ENCODE peak calls at places on chromosomes 11 and 22, in ten cellular contexts. V is GM23338; Q is fibroblast of the aortic adventitia; I is nephron progenitor cell; L is pancreas; C is IMR-90; O is CD8-positive, alpha-beta T cell; P is BE2C; M is astrocyte of the spinal cord; J is fibroblast of villous mesenchyme. W is an unnamed sample.

GRCh38 chr22:19361501-19362103 is 69.9 kb downstream of the HIRA start:
- DNase-seq in V (no peak), Q (no peak), I (no peak), L (no peak), C (no peak), O (no peak), P (no peak), M (no peak), J (no peak), W (no peak)

GRCh38 chr22:18050065-18050464 is 25.7 kb upstream of the MICAL3 start:
- DNase-seq in V (no peak), Q (no peak), I (no peak), L (no peak), C (no peak), O (no peak), P (no peak), M (no peak), J (no peak), W (no peak)

GRCh38 chr11:35676611-35676965 is 14.0 kb downstream of the TRIM44 start:
- DNase-seq in V (no peak), Q (no peak), I (no peak), L (no peak), C (no peak), O (no peak), P (no peak), M (no peak), J (no peak), W (no peak)

GRCh38 chr22:42313804-42314581 is 43.5 kb upstream of the TCF20 start:
- DNase-seq in V (peak), Q (no peak), I (peak), L (peak), C (peak), O (peak), P (peak), M (peak), J (peak), W (peak)

GRCh38 chr11:19844806-19845205 is 132.2 kb downstream of the NAV2 start:
- DNase-seq in V (no peak), Q (no peak), I (no peak), L (no peak), C (no peak), O (no peak), P (no peak), M (no peak), J (no peak), W (no peak)

GRCh38 chr22:49331223-49331815 is 496.4 kb downstream of the BRD1 start:
- DNase-seq in V (no peak), Q (no peak), I (no peak), L (peak), C (no peak), O (no peak), P (no peak), M (no peak), J (no peak), W (peak)

GRCh38 chr11:111452146-111452545 is 60.0 kb downstream of the BTG4 start:
- DNase-seq in V (no peak), Q (peak), I (no peak), L (no peak), C (peak), O (no peak), P (no peak), M (no peak), J (peak), W (peak)

GRCh38 chr11:69892237-69892985 is 73.2 kb upstream of the FGF3 start:
- DNase-seq in V (peak), Q (no peak), I (no peak), L (no peak), C (no peak), O (no peak), P (peak), M (no peak), J (no peak), W (peak)

GRCh38 chr11:119065369-119065768 is 2.2 kb upstream of the VPS11 start:
- DNase-seq in V (peak), Q (peak), I (no peak), L (no peak), C (peak), O (peak), P (peak), M (peak), J (peak), W (peak)
- TF ChIP-seq CTCF in V (peak), Q (peak), I (peak), L (no peak), C (peak), O (peak), P (peak), M (peak), J (peak), W (peak)

DNA sequence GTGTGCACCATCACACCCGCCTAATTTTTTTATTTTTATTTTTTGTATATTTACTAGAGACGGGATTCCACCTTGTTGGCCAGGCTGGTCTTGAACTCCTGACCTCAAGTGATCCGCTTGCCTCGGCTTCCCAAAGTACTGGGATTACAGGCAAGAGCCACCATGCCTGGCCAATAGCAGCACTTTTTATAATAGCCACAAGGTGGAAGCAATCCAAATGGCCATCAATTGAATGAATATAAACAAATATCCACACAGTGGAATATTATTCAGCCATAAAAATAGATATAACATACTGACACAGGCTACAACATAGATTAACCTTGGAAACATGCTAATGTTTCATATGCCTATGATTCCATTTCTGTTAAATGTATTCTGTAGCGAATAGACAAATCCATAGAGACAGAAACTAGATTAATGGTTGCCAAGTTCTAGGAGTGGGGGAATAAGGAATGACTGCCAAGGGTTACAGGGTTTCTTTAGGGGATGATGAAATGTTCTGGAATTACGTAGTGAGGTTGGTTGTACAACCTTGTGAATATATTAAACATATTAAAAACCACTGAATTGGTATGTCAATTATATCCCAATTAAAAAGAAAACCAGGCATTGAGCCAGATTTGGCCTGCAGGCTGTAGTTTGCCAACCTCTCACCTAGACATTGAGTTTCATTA is 4.8 kb downstream of the VPS51 start:
- DNase-seq in V (no peak), Q (peak), I (no peak), L (no peak), C (no peak), O (no peak), P (no peak), M (no peak), J (no peak), W (no peak)
- TF ChIP-seq CTCF in V (peak), Q (no peak), I (peak), L (no peak), C (no peak), O (no peak), P (no peak), M (no peak), J (peak), W (peak)

GRCh38 chr11:33682446-33682845 is 18.2 kb downstream of the C11orf91 start:
- DNase-seq in V (peak), Q (no peak), I (no peak), L (no peak), C (no peak), O (no peak), P (no peak), M (peak), J (no peak), W (peak)
- TF ChIP-seq CTCF in V (peak), Q (no peak), I (no peak), L (no peak), C (peak), O (no peak), P (no peak), M (peak), J (peak), W (peak)

GRCh38 chr11:93614111-93614784 is 47.2 kb upstream of the CEP295 start:
- DNase-seq in V (peak), Q (no peak), I (no peak), L (no peak), C (no peak), O (no peak), P (peak), M (no peak), J (no peak), W (peak)
- TF ChIP-seq CTCF in V (peak), Q (peak), I (no peak), L (no peak), C (no peak), O (no peak), P (peak), M (peak), J (no peak), W (peak)

DNA sequence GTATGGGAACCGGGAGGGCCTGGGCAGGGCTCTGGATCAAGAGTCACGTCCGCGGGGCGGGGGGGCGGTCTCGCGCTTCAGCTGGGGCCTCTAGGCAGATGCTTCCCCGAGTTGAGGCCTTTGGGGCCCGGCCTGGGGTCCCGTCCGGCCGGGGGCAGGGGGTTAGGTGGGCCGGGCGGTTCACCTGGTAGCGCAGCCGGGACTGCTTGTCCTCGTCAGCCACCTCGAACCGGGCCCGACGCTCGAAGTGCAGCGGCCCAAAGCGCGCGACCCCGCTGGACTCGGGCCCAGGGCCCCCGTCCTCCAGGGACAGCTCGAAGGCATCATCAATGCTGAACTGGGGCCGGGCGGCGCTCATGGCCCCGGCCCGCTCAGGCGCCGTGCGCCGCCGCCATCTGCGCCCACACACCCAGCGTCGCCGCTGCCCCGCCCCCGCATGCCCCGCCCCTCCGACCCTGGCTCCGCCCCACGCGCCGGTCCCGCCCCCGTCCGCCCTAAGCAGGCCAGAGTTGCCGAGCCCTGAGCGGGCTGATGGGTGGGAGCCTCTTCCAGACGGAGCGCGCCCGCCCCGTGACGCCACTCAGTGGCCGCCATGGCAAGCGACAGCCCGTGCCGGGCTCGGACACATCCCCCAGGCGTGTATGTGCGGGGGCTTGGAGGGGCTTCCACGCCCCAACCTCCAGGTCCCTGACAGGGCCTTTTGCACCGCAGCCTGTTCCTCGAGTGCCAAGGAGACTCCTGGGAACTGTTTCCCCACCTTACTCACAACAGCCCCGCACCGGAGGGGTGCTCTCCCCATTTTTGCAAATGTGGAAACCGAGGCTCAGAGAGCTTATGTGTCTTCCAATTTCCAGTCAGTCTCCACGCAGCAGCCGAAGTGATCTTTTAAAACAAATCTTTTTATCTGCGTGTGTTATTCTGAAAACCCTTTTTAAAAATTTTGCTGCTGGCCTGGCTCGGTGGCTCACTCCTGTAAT is at the start of gene TMEM134:
- DNase-seq in V (peak), Q (peak), I (peak), L (peak), C (peak), O (peak), P (peak), M (peak), J (peak), W (peak)
- TF ChIP-seq CTCF in V (peak), Q (peak), I (peak), L (no peak), C (peak), O (peak), P (peak), M (peak), J (peak), W (peak)

GRCh38 chr22:22110548-22111266 is 128.1 kb upstream of the TOP3B start:
- DNase-seq in V (peak), Q (peak), I (peak), L (no peak), C (peak), O (no peak), P (peak), M (peak), J (peak), W (peak)
- TF ChIP-seq CTCF in V (peak), Q (peak), I (peak), L (no peak), C (peak), O (peak), P (peak), M (peak), J (peak), W (peak)